ENCODE peak calls at places on chromosomes 12 and 14, in five cellular contexts. D is HCT116, E is esophagus squamous epithelium, O is stomach, W is H1. C is an unnamed sample.

GRCh38 chr14:68394719-68395117 is 398.1 kb downstream of the ZFP36L1 start:
- DNase-seq in E (no peak), D (no peak), O (no peak), W (peak; percentile 58), C (no peak)

GRCh38 chr14:100842799-100843198 is 16.9 kb downstream of the MEG3 start:
- DNase-seq in E (no peak), O (no peak), W (no peak), D (no peak), C (no peak)

GRCh38 chr14:61264022-61264571 is 17.0 kb downstream of the TMEM30B start:
- DNase-seq in O (no peak), E (no peak), W (no peak), D (no peak), C (peak; percentile 18)

GRCh38 chr14:38056270-38056669 is 151.4 kb upstream of the SSTR1 start:
- DNase-seq in D (no peak), E (no peak), W (no peak), O (no peak), C (no peak)

GRCh38 chr12:27083861-27084271 is 1.5 kb upstream of the C12orf71 start:
- DNase-seq in W (no peak), E (no peak), D (no peak), O (no peak), C (no peak)

GRCh38 chr12:56267443-56268071 is 815 bp downstream of the COQ10A start:
- DNase-seq in D (no peak), E (no peak), O (no peak), W (no peak), C (no peak)

GRCh38 chr14:78709795-78710569 is 539.8 kb downstream of the NRXN3 start:
- DNase-seq in D (no peak), E (no peak), W (no peak), O (no peak), C (no peak)

GRCh38 chr12:71840226-71840847 is 778 bp downstream of the TBC1D15 start:
- DNase-seq in O (no peak), D (peak; percentile 23), E (no peak), W (no peak), C (no peak)

GRCh38 chr12:1810201-1810930 is 10.0 kb upstream of the LRTM2 start:
- DNase-seq in W (no peak), E (no peak), D (no peak), O (no peak), C (no peak)

GRCh38 chr12:125068391-125068790 is 3.2 kb downstream of the AACS start:
- DNase-seq in O (no peak), D (no peak), W (no peak), E (no peak), C (no peak)

GRCh38 chr14:94361682-94362081 is 26.7 kb downstream of the SERPINA1 start:
- DNase-seq in O (peak; percentile 5), W (no peak), E (no peak), D (no peak), C (no peak)

GRCh38 chr12:42921741-42922511 is 332.4 kb upstream of the PRICKLE1 start:
- DNase-seq in O (no peak), D (no peak), E (no peak), W (no peak), C (no peak)

GRCh38 chr14:97267509-97267908 is 470.3 kb downstream of the VRK1 start:
- DNase-seq in W (no peak), D (peak; percentile 18), E (no peak), O (no peak), C (no peak)

GRCh38 chr14:73755434-73756014 is 41.3 kb upstream of the PNMA1 start:
- DNase-seq in E (no peak), W (no peak), D (no peak), O (peak; percentile 55), C (peak; percentile 72)

DNA sequence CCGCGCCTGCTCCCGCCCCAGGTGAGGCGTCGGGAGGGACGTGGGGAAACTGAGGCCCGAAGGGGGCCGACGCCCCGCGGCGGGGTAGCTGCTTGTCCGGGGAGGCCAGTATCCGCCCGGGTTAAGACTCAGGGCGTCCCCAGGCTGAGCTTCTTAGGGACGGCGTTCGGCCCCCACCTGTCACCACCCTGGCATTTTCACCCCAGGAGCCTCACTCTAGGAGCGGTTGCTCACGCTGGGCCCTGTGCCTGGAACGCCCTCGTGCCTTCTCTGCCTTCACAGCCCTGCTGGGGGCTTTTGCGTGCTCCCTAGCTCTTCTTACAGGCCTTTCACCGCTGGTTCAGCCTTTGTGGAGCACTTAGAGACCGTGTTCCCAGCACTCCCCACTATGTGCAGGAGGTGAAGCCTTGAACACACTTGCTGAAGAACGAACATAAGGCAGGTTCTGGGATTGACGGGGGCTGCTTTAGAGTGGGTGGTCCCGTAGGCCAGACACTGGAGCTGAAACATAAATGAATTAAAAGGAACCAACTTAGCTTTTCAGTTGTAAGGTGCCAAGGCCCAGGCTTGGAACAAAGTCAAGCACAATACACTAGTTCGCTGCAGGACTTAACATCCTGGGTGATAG is 601 bp downstream of the ZNF839 start:
- DNase-seq in D (no peak), E (no peak), W (no peak), O (peak; percentile 49), C (no peak)
- TF ChIP-seq POLR2A in D (no peak), E (no peak), W (no peak), O (no peak), C (no peak)

DNA sequence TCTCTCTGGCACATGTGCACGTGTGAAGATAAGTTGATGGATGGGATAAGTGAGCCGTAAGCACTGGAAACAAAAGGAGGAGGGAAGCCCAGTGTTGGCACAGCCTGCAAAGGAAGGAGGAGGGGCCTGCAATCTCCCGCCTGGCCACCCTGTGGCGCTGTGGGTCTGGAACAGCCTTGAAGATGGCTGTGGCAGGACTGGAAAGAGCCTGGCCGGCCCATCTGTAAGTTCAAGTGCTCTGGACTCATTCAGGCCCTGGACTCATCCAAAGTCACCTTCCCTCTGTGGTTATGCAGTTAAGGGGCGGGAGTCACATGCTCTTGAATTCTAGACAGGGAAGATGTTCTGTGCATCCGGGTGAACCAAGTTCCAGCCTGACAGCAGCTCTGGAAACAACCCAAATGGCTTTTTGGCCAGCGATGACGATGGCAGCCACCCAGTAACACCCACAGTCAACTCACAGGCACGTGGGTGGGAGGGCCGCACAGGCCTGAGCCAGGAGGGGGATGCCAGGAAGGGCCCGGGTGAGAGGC is 50.4 kb downstream of the CHGA start:
- DNase-seq in O (peak; percentile 62), D (no peak), W (peak; percentile 100), E (no peak), C (peak; percentile 63)
- TF ChIP-seq CTCF in O (no peak), D (peak; percentile 79), W (peak; percentile 98), E (peak; percentile 78), C (peak; percentile 69)

GRCh38 chr14:81323094-81323493 is 77.0 kb downstream of the STON2 start:
- DNase-seq in E (no peak), W (no peak), O (no peak), D (no peak), C (no peak)
- H3K4me3 ChIP-seq in E (peak overlapping the region; percentile 56), W (no peak overlapping the region), O (peak overlapping the region; percentile 29), D (no peak overlapping the region), C (no peak overlapping the region)

DNA sequence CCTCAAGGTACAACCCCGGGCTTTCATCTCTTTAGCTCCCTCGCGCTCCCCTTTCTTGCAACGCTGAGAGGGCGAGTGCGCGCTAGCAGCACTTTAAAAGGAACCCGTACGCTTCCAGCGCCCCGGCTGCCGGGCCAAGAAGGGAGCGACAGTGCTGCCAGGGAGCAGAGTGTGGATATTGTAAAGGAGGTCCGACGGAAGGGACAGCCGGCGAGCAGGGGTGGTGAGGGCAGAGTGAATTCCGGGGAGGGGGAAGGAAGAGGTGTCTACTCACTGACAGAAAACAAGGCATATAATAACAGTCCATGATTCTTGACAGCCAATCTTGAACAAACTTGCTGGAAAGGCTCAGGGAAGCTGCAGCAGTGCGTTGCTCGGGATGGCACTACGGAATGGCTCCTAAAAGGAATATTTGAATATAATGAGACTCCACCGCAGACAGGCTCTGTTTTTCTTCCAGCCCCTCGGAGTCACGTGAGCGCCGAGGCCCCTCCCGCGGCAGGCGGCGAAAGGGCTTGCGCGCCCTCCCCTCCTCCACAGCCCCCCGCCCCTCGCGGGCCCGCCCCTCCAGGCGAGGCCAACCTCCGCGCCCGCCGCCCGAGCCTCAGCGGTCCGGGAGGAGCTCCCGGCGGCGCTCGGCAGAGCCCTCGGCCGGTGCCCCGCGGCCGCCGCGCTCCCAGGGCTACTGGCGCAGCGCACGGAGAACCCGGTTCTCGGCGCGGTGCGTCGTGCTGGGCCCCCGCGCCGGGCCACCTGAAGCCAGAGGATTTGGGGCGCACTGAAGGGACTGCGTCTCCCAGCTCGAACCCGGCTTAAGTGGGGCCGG is 3.4 kb downstream of the BMP4 start:
- DNase-seq in D (no peak), E (no peak), W (peak; percentile 86), O (peak; percentile 69), C (peak; percentile 96)
- TF ChIP-seq POLR2A in D (peak; percentile 69), E (peak; percentile 17), W (no peak), O (no peak), C (no peak)